ENCODE peak calls at places on chromosomes 12 and 14, in four cellular contexts. X is BJ, J is fibroblast of lung, A is heart right ventricle. V is an unnamed sample.

GRCh38 chr12:26034371-26035142 is 76.1 kb downstream of the RASSF8 start:
- DNase-seq in A (no peak), J (peak; percentile 23), X (no peak), V (no peak)

GRCh38 chr12:78674311-78675085 is 190.1 kb upstream of the SYT1 start:
- DNase-seq in X (no peak), A (no peak), J (peak; percentile 19), V (no peak)

GRCh38 chr12:57487055-57487596 is 742 bp upstream of the MARS1 start:
- DNase-seq in A (no peak), J (no peak), X (no peak), V (no peak)

GRCh38 chr14:93748208-93749080 is 39.8 kb downstream of the PRIMA1 start:
- DNase-seq in J (no peak), X (no peak), A (peak; percentile 50), V (no peak)

GRCh38 chr14:51933191-51933590 is 56.2 kb upstream of the RTRAF start:
- DNase-seq in J (no peak), A (no peak), X (no peak), V (no peak)

GRCh38 chr14:35374273-35374681 is 30.3 kb downstream of the NFKBIA start:
- DNase-seq in J (peak; percentile 99), A (no peak), X (peak; percentile 96), V (peak; percentile 96)

GRCh38 chr12:113298472-113298817 is 36.5 kb downstream of the SLC8B1 start:
- DNase-seq in J (no peak), X (no peak), A (no peak), V (no peak)

GRCh38 chr14:95545769-95546168 is 10.9 kb downstream of the GLRX5 start:
- DNase-seq in J (peak; percentile 95), A (no peak), X (peak; percentile 61), V (peak; percentile 77)

GRCh38 chr12:22304341-22304740 is 30.2 kb downstream of the ST8SIA1 start:
- DNase-seq in A (no peak), J (no peak), X (no peak), V (no peak)

GRCh38 chr12:26700430-26700829 is 132.6 kb downstream of the ITPR2 start:
- DNase-seq in J (no peak), A (no peak), X (no peak), V (no peak)

GRCh38 chr12:45737638-45738037 is 8.1 kb downstream of the ARID2 start:
- DNase-seq in J (no peak), A (no peak), X (no peak), V (no peak)

GRCh38 chr12:12357697-12358476 is 1.0 kb downstream of the BORCS5 start:
- DNase-seq in A (no peak), X (no peak), J (no peak), V (no peak)

GRCh38 chr12:90543393-90543792 is 411.6 kb downstream of the CCER1 start:
- DNase-seq in A (no peak), J (peak; percentile 76), X (no peak), V (no peak)

GRCh38 chr14:78666336-78667056 is 496.3 kb downstream of the NRXN3 start:
- DNase-seq in A (no peak), X (no peak), J (no peak), V (no peak)

GRCh38 chr12:117699575-117699974 is 269.2 kb downstream of the KSR2 start:
- DNase-seq in X (no peak), A (no peak), J (no peak), V (no peak)

GRCh38 chr14:100899841-100900771 is 3.4 kb downstream of the RTL1 start:
- DNase-seq in X (no peak), J (no peak), A (no peak), V (no peak)

GRCh38 chr14:37590096-37590809 is 4.8 kb downstream of the FOXA1 start:
- DNase-seq in A (no peak), X (no peak), J (no peak), V (no peak)

GRCh38 chr12:2268478-2269286 is 215.9 kb downstream of the CACNA1C start:
- DNase-seq in J (peak; percentile 12), A (no peak), X (peak; percentile 83), V (peak; percentile 96)

GRCh38 chr12:96398422-96399080 is 1.7 kb downstream of the CDK17 start:
- DNase-seq in A (no peak), X (no peak), J (peak; percentile 39), V (no peak)

GRCh38 chr12:104083769-104084475 is 19.6 kb downstream of the HCFC2 start:
- DNase-seq in A (no peak), J (no peak), X (no peak), V (no peak)

GRCh38 chr12:90653051-90653450 is 301.9 kb downstream of the CCER1 start:
- DNase-seq in J (peak; percentile 6), X (no peak), A (no peak), V (no peak)

GRCh38 chr12:57887631-57888406 is 41.3 kb upstream of the CTDSP2 start:
- DNase-seq in X (no peak), A (no peak), J (peak; percentile 77), V (no peak)

GRCh38 chr14:91418387-91419043 is 895 bp upstream of the CCDC88C start:
- DNase-seq in J (peak; percentile 48), X (no peak), A (peak; percentile 75), V (no peak)

GRCh38 chr12:53495903-53496751 is 3.1 kb downstream of the MAP3K12 start:
- DNase-seq in A (no peak), J (peak; percentile 88), X (peak; percentile 50), V (no peak)

GRCh38 chr12:4293299-4293941 is 19.9 kb downstream of the CCND2 start:
- DNase-seq in A (no peak), X (no peak), J (no peak), V (no peak)

GRCh38 chr12:6262635-6263034 is 47.8 kb upstream of the PLEKHG6 start:
- DNase-seq in J (no peak), A (no peak), X (no peak), V (no peak)

GRCh38 chr12:12331896-12332295 is 18.1 kb downstream of the MANSC1 start:
- DNase-seq in J (no peak), A (no peak), X (no peak), V (no peak)

GRCh38 chr14:79279645-79280399 is 931.5 kb downstream of the DIO2 start:
- DNase-seq in A (peak; percentile 7), J (peak; percentile 6), X (no peak), V (no peak)

GRCh38 chr14:76011959-76012802 is 26.6 kb downstream of the IFT43 start:
- DNase-seq in X (peak; percentile 9), A (peak; percentile 21), J (peak; percentile 84), V (no peak)

GRCh38 chr12:120362516-120363273 is 6.3 kb downstream of the MSI1 start:
- DNase-seq in A (no peak), X (no peak), J (no peak), V (no peak)

GRCh38 chr14:58072288-58073071 is 79.5 kb downstream of the ARMH4 start:
- DNase-seq in X (no peak), A (no peak), J (peak; percentile 78), V (no peak)

GRCh38 chr14:63800651-63801385 is 52.0 kb upstream of the SYNE2 start:
- DNase-seq in J (peak; percentile 17), X (no peak), A (no peak), V (no peak)

GRCh38 chr14:40347675-40348074 is 915.4 kb upstream of the FBXO33 start:
- DNase-seq in J (no peak), A (no peak), X (no peak), V (no peak)

GRCh38 chr14:95895720-95896119 is 19.1 kb downstream of the TUNAR start:
- DNase-seq in X (no peak), J (no peak), A (no peak), V (no peak)

GRCh38 chr14:77804592-77804991 is 4.7 kb downstream of the ADCK1 start:
- DNase-seq in J (no peak), A (no peak), X (no peak), V (no peak)

GRCh38 chr12:132009336-132009859 is 59.7 kb downstream of the EP400 start:
- DNase-seq in A (no peak), X (no peak), J (no peak), V (no peak)
- TF ChIP-seq CTCF in A (no peak), X (no peak), J (no peak), V (no peak)

DNA sequence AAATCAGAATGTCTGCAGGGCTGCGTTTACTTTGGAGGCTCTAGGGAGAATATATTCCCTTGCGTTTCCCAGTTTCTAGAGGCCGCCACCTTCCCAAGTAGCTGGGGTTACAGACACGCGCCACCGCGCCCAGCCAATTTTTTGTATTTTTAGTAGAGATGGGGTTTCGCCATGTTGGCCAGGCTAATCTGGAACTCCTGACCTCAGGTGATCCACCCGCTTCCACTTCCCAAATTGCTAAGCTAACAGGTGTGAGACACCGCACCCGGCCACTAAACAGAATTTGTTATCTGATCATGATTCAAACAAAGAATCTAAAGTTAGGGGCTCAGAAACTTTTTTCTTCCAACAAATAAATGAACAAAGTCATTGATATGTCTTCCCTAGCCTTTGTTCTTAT is 114.6 kb downstream of the PPHLN1 start:
- DNase-seq in X (no peak), A (no peak), J (no peak), V (no peak)
- H3K4me3 ChIP-seq in X (no peak overlapping the region), A (no peak overlapping the region), J (no peak overlapping the region), V (no peak overlapping the region)

GRCh38 chr12:47800582-47800981 is 19.1 kb downstream of the HDAC7 start:
- DNase-seq in X (no peak), J (no peak), A (no peak), V (no peak)

GRCh38 chr12:47802312-47802711 is 17.4 kb downstream of the HDAC7 start:
- DNase-seq in X (no peak), J (no peak), A (no peak), V (no peak)

GRCh38 chr12:47799357-47799955 is 20.2 kb downstream of the HDAC7 start:
- DNase-seq in X (no peak), J (no peak), A (peak; percentile 74), V (no peak)

GRCh38 chr12:47801904-47802246 is 17.8 kb downstream of the HDAC7 start:
- DNase-seq in J (no peak), A (no peak), X (no peak), V (no peak)

DNA sequence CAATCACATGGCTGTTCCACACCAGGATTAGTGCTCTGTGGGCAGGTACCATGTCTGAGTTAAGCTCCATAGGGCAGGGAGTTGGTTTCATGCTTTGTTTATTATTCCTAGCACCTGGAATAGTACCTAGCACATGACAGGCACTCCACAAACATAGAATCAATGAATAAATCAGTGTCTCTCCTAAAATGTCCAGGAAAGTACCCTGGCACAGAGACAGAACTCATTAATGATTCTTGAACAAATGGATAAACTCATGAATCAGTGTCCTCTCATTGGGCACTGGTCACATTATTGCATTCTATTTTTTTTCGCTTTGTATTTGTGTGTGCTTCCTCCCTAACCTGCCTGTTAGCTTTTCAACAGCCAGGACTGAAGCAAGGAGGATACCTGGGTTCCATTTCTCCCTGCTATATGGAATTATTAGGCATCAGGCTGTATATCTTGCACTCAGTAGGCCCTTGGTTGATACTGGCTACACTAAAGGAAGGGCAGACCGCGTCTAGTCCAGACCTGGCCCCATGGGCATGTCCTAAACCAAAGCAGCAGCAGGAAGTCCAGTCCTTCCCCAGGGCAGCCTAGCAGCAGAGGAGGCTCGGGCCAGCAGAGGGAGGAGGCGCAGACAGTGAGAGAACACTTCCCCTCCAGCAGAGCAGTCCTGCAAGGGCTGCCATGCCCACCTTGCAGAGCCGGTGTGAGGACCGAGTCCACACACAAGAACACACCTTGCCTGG is 18.4 kb downstream of the HDAC7 start:
- DNase-seq in X (no peak), A (no peak), J (no peak), V (peak; percentile 78)
- TF ChIP-seq CTCF in X (peak; percentile 41), A (peak; percentile 44), J (peak; percentile 12), V (peak; percentile 51)

GRCh38 chr12:111434049-111434448 is 28.3 kb downstream of the SH2B3 start:
- DNase-seq in X (no peak), A (no peak), J (peak; percentile 35), V (no peak)
- H3K4me3 ChIP-seq in X (no peak overlapping the region), A (peak overlapping the region; percentile 6), J (peak overlapping the region; percentile 16), V (no peak overlapping the region)